ENCODE peak calls at places on chromosome 13, in nine cellular contexts. J, U, F, W, T, Y, A, R and B are unnamed samples.

GRCh38 chr13:83057119-83057518 is 825.2 kb downstream of the SLITRK1 start:
- DNase-seq in T (no peak), R (no peak), A (no peak), U (no peak), J (no peak), W (no peak), F (no peak), Y (no peak), B (no peak)

GRCh38 chr13:73765651-73766384 is 368.4 kb downstream of the KLF12 start:
- DNase-seq in Y (no peak), J (peak), W (peak), U (peak), F (peak), R (peak), T (peak), A (no peak), B (no peak)

GRCh38 chr13:76643596-76643995 is 242.6 kb downstream of the KCTD12 start:
- DNase-seq in W (no peak), R (no peak), Y (no peak), F (no peak), T (no peak), J (no peak), U (no peak), A (no peak), B (no peak)

GRCh38 chr13:72229067-72229466 is 362.1 kb upstream of the DACH1 start:
- DNase-seq in J (no peak), Y (no peak), W (no peak), R (no peak), A (no peak), U (no peak), T (no peak), F (no peak), B (no peak)

GRCh38 chr13:104015646-104016396 is 949.6 kb upstream of the SLC10A2 start:
- DNase-seq in U (no peak), A (no peak), J (no peak), T (no peak), Y (no peak), F (no peak), W (no peak), R (no peak), B (no peak)

GRCh38 chr13:70622785-70623184 is 514.5 kb upstream of the KLHL1 start:
- DNase-seq in R (no peak), W (no peak), F (no peak), T (no peak), U (no peak), J (no peak), A (no peak), Y (no peak), B (no peak)

GRCh38 chr13:88000787-88001186 is 329.6 kb downstream of the SLITRK5 start:
- DNase-seq in W (no peak), R (no peak), J (no peak), F (no peak), U (no peak), T (no peak), A (no peak), Y (no peak), B (no peak)

GRCh38 chr13:31045621-31046081 is 113.2 kb downstream of the TEX26 start:
- DNase-seq in A (peak), T (no peak), W (peak), U (no peak), F (peak), J (no peak), R (peak), Y (peak), B (peak)

GRCh38 chr13:23025848-23026608 is 154.8 kb upstream of the SGCG start:
- DNase-seq in F (no peak), T (no peak), Y (no peak), J (no peak), W (no peak), A (no peak), U (no peak), R (no peak), B (no peak)

GRCh38 chr13:74250738-74251190 is 116.6 kb upstream of the KLF12 start:
- DNase-seq in W (no peak), R (no peak), Y (peak), J (no peak), U (no peak), F (no peak), A (no peak), T (no peak), B (no peak)

GRCh38 chr13:100234006-100234405 is 145.1 kb downstream of the PCCA start:
- DNase-seq in R (no peak), U (no peak), T (no peak), J (no peak), A (no peak), F (no peak), W (no peak), Y (no peak), B (no peak)

GRCh38 chr13:111058796-111059506 is 56.2 kb upstream of the ARHGEF7 start:
- DNase-seq in R (no peak), Y (peak), J (no peak), U (peak), F (no peak), T (no peak), A (peak), W (no peak), B (peak)

GRCh38 chr13:34943675-34944634 is 1.9 kb downstream of the NBEA start:
- DNase-seq in J (no peak), U (no peak), W (no peak), R (no peak), F (no peak), T (no peak), A (no peak), Y (no peak), B (no peak)

GRCh38 chr13:90414691-90415596 is 932.5 kb upstream of the MIR17HG start:
- DNase-seq in A (peak), T (no peak), U (no peak), F (no peak), W (no peak), R (no peak), J (no peak), Y (peak), B (no peak)

GRCh38 chr13:71880753-71881541 is 13.9 kb upstream of the DACH1 start:
- DNase-seq in T (no peak), W (no peak), F (no peak), U (no peak), Y (peak), R (no peak), A (no peak), J (no peak), B (peak)

GRCh38 chr13:101529419-101529818 is 76.9 kb downstream of the ITGBL1 start:
- DNase-seq in T (no peak), J (no peak), U (no peak), A (no peak), Y (peak), R (no peak), F (no peak), W (no peak), B (no peak)

GRCh38 chr13:74794147-74794546 is 659.9 kb upstream of the KLF12 start:
- DNase-seq in W (no peak), J (no peak), T (no peak), A (no peak), Y (no peak), R (no peak), U (no peak), F (no peak), B (no peak)

GRCh38 chr13:64130600-64130999 is 2715.0 kb upstream of the PCDH20 start:
- DNase-seq in Y (no peak), U (peak), A (no peak), R (peak), J (no peak), T (no peak), W (no peak), F (peak), B (no peak)

GRCh38 chr13:97333983-97334382 is 100.0 kb upstream of the RAP2A start:
- DNase-seq in T (no peak), J (no peak), U (no peak), W (no peak), R (no peak), A (no peak), Y (no peak), F (no peak), B (no peak)

GRCh38 chr13:31528176-31528575 is 211.2 kb upstream of the RXFP2 start:
- DNase-seq in F (no peak), T (no peak), A (no peak), Y (no peak), U (no peak), J (no peak), W (no peak), R (no peak), B (no peak)

GRCh38 chr13:47457631-47458030 is 543.4 kb downstream of the SUCLA2 start:
- DNase-seq in F (no peak), Y (peak), A (no peak), U (no peak), R (no peak), J (no peak), T (no peak), W (no peak), B (no peak)

GRCh38 chr13:28620011-28620830 is 38.7 kb upstream of the POMP start:
- DNase-seq in J (no peak), R (no peak), A (no peak), W (no peak), U (no peak), T (no peak), Y (no peak), F (no peak), B (no peak)

GRCh38 chr13:30819136-30819875 is 84.0 kb downstream of the ALOX5AP start:
- DNase-seq in U (no peak), T (no peak), W (peak), Y (no peak), R (no peak), J (no peak), A (no peak), F (no peak), B (no peak)

GRCh38 chr13:33799950-33800592 is 17.9 kb upstream of the RFC3 start:
- DNase-seq in T (peak), F (no peak), U (no peak), R (no peak), J (no peak), A (peak), Y (peak), W (peak), B (no peak)

GRCh38 chr13:79405831-79406596 is at the start of gene RBM26:
- DNase-seq in Y (peak), R (peak), F (peak), U (peak), J (peak), A (peak), T (peak), W (peak), B (peak)
- TF ChIP-seq CTCF in Y (peak), R (peak), F (peak), U (no peak), J (no peak), A (no peak), T (peak), W (peak), B (no peak)

GRCh38 chr13:51845574-51846318 is 769 bp upstream of the TMEM272 start:
- DNase-seq in T (no peak), A (no peak), F (no peak), J (no peak), U (peak), W (peak), R (no peak), Y (no peak), B (no peak)
- H3K27ac ChIP-seq in T (no peak), A (peak), F (no peak), J (no peak), U (no peak), W (peak), R (no peak), Y (no peak), B (no peak)

GRCh38 chr13:44819762-44820161 is 169.5 kb downstream of the NUFIP1 start:
- DNase-seq in Y (no peak), T (no peak), R (no peak), U (no peak), A (no peak), J (no peak), F (no peak), W (no peak), B (no peak)

GRCh38 chr13:44819245-44819644 is 170.0 kb downstream of the NUFIP1 start:
- DNase-seq in R (no peak), U (no peak), A (peak), Y (peak), J (no peak), F (no peak), T (no peak), W (peak), B (peak)

GRCh38 chr13:44818016-44818415 is 171.3 kb downstream of the NUFIP1 start:
- DNase-seq in T (no peak), J (no peak), W (no peak), R (no peak), U (no peak), F (no peak), Y (no peak), A (no peak), B (no peak)

GRCh38 chr13:44816701-44817684 is 172.3 kb downstream of the NUFIP1 start:
- DNase-seq in Y (peak), A (peak), U (no peak), W (no peak), R (no peak), T (no peak), J (no peak), F (no peak), B (peak)

GRCh38 chr13:44818428-44818827 is 170.8 kb downstream of the NUFIP1 start:
- DNase-seq in U (peak), Y (peak), A (peak), W (peak), J (no peak), T (peak), F (no peak), R (no peak), B (no peak)
- TF ChIP-seq CTCF in U (peak), Y (peak), A (no peak), W (peak), J (no peak), T (peak), F (no peak), R (peak), B (no peak)

DNA sequence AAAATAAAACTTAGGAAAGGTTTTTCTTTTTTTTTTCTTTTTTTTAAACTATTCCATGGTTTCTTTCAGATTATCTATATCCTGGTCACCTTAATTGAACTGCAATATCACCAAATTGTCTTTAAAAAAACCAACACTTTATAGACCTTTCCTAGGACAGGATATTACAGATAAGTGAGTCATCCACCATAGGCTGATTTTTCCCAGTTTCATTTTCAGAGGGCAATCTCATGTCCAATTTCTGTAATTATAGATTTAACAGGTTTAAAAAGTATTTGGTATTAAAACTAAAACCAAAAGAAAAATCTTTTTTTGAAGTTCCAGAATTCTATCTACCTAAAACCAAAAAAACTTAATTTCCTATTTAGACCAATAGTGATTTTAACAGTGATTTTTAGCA is 13.2 kb downstream of the SPART start:
- DNase-seq in T (no peak), Y (peak), W (no peak), F (no peak), R (no peak), J (no peak), U (no peak), A (no peak), B (no peak)
- H3K27ac ChIP-seq in T (no peak), Y (peak), W (no peak), F (no peak), R (no peak), J (no peak), U (no peak), A (no peak), B (peak)

DNA sequence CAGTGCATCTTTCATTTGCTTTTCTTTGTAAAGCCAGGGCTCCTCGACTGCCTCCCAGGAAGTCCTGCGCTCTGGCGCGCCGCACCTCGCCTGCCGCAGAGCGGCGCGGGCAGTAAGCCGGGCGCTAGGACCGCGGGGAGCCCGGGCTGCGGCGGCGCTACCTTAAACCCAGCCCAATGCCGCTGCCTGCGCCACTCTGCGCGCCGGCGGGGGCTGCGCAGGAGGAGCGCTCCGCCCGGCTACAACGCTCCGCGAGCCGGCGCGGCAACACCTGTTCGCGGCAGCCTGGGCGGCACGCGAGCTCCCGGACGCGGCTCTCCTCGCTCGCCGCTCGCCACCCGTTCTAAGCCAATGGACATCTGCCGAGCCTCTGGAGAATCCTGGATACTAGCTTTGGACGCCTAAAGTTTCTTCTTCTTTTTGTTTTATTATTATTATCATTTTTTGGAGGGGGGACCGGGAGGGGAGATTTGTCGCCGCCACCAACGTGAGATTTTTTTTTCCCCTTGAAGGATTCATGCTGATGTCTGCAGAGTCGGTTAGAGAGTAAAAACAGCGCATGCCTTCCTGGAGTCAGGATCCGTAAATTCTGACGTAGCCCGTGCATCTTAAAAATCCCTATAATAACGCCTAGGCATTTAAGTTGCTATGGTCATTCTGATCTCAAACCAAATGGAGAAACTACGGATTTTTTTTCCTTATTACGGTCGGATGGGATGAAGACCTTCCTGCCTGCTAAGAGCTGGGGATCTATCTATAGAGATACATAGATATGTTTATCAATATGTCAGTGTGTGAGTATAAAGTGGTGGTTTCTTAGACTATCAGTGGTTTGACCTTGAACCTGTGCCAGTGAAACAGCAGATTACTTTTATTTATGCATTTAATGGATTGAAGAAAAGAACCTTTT is at the start of gene FGF9:
- DNase-seq in F (peak), Y (peak), J (peak), U (peak), R (peak), T (peak), W (peak), A (peak), B (peak)
- TF ChIP-seq CTCF in F (no peak), Y (peak), J (no peak), U (no peak), R (no peak), T (no peak), W (no peak), A (no peak), B (no peak)

GRCh38 chr13:98997051-98997730 is 19.3 kb upstream of the DOCK9 start:
- DNase-seq in Y (no peak), R (no peak), W (no peak), J (no peak), F (no peak), U (no peak), T (no peak), A (no peak), B (no peak)

GRCh38 chr13:98999635-98999952 is 21.7 kb upstream of the DOCK9 start:
- DNase-seq in J (no peak), F (no peak), T (no peak), W (no peak), U (no peak), R (no peak), A (no peak), Y (no peak), B (no peak)

GRCh38 chr13:99000137-99000536 is 22.3 kb upstream of the DOCK9 start:
- DNase-seq in R (no peak), U (no peak), W (no peak), T (no peak), Y (no peak), A (no peak), J (no peak), F (no peak), B (no peak)

GRCh38 chr13:98997738-98998641 is 20.1 kb upstream of the DOCK9 start:
- DNase-seq in A (peak), W (no peak), R (no peak), T (no peak), F (no peak), U (no peak), Y (peak), J (no peak), B (peak)

DNA sequence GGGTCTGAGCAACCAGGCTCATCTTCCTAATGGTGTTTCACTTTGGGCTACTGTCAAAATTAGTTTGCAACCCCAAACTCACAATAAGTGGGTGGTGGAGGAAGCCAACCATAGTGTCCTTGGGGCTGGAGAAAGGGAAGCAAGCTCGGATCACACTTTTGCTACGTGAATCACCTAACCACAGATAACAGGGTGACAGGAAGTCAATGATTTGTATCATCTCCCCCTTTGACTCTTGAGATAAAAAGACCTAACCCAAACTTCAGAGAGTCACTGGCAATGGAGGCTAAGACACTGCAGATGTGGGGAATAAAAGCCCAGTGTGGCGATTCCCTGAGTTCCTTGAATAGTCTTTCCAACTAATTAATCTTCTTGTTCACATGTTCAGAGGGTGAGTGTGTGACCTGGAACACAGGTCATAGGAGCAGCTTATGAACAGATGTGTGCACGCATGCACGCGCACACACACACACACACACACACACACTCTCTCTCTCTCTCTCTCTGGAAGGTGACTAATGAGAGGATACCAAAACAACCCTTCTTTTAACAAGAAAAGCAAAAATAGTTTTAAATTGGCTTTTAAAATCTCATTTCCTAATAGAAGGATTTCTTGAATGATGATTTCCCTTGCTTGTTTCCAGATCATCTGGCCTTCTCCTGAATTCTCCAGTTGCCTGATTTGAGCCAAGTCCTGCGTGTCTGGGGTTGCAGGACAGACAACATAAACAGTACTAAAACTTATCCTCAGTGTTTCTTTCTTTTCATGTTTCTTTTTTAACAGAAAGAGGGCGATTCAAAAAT is 21.2 kb upstream of the DOCK9 start:
- DNase-seq in A (no peak), W (no peak), Y (no peak), U (no peak), T (no peak), F (no peak), J (no peak), R (no peak), B (no peak)
- H3K27ac ChIP-seq in A (no peak), W (no peak), Y (no peak), U (no peak), T (no peak), F (no peak), J (peak), R (no peak), B (no peak)

GRCh38 chr13:26628706-26629105 is 71.2 kb downstream of the WASF3 start:
- DNase-seq in W (peak), U (peak), A (peak), R (no peak), J (no peak), Y (peak), T (peak), F (no peak), B (no peak)
- TF ChIP-seq CTCF in W (peak), U (peak), A (no peak), R (no peak), J (no peak), Y (peak), T (peak), F (no peak), B (no peak)